ENCODE peak calls at places on chromosomes 7 and 10, in five cellular contexts. P is endodermal cell, C is mammary epithelial cell, T is left lung, Y is heart left ventricle. N is an unnamed sample.
A peak's percentile ranks its signal among the peaks of the same experiment; 100 is the strongest.

GRCh38 chr10:74799840-74800239 is 26.6 kb upstream of the KAT6B start:
- DNase-seq in T (no peak), P (no peak), C (peak; percentile 94), Y (no peak), N (no peak)

GRCh38 chr10:121596668-121597503 is 1.4 kb downstream of the FGFR2 start:
- DNase-seq in T (no peak), Y (no peak), C (peak; percentile 77), P (peak; percentile 83), N (peak; percentile 78)

GRCh38 chr7:117470777-117471176 is 9.0 kb upstream of the CFTR start:
- DNase-seq in C (no peak), Y (peak; percentile 86), P (no peak), T (no peak), N (no peak)

GRCh38 chr7:139679731-139680594 is 97.8 kb downstream of the HIPK2 start:
- DNase-seq in T (no peak), C (no peak), Y (no peak), P (no peak), N (no peak)

GRCh38 chr10:50551894-50552293 is 71.9 kb downstream of the SGMS1 start:
- DNase-seq in P (no peak), T (no peak), Y (no peak), C (no peak), N (no peak)

GRCh38 chr7:19069842-19070241 is 47.6 kb downstream of the TWIST1 start:
- DNase-seq in C (peak; percentile 4), T (no peak), P (peak; percentile 61), Y (no peak), N (no peak)

GRCh38 chr10:58747687-58748086 is 235.0 kb downstream of the BICC1 start:
- DNase-seq in P (no peak), C (no peak), Y (no peak), T (no peak), N (no peak)

GRCh38 chr7:105748701-105749100 is 127.7 kb downstream of the ATXN7L1 start:
- DNase-seq in P (peak; percentile 68), Y (no peak), C (no peak), T (no peak), N (no peak)

GRCh38 chr7:39417642-39418041 is 148.6 kb upstream of the YAE1 start:
- DNase-seq in T (no peak), Y (no peak), C (no peak), P (no peak), N (no peak)

GRCh38 chr10:122034149-122034756 is 45.3 kb downstream of the TACC2 start:
- DNase-seq in T (no peak), Y (no peak), P (no peak), C (peak; percentile 71), N (no peak)

GRCh38 chr10:29658984-29659769 is 24.4 kb upstream of the SVIL start:
- DNase-seq in T (peak; percentile 74), P (no peak), C (peak; percentile 100), Y (peak; percentile 50), N (peak; percentile 82)

GRCh38 chr10:5449823-5450222 is 37.5 kb downstream of the NET1 start:
- DNase-seq in T (no peak), P (no peak), Y (no peak), C (peak; percentile 82), N (no peak)

GRCh38 chr10:100287756-100288155 is 1.3 kb upstream of the BLOC1S2 start:
- DNase-seq in P (no peak), C (peak; percentile 54), Y (no peak), T (no peak), N (no peak)

GRCh38 chr10:9228770-9229169 is 1174.3 kb downstream of the GATA3 start:
- DNase-seq in C (peak; percentile 40), T (no peak), Y (no peak), P (no peak), N (no peak)

GRCh38 chr10:116668018-116668417 is 47.3 kb downstream of the PNLIPRP2 start:
- DNase-seq in Y (no peak), T (no peak), P (no peak), C (no peak), N (no peak)

GRCh38 chr10:59877191-59877671 is 29.1 kb downstream of the CCDC6 start:
- DNase-seq in T (no peak), P (no peak), Y (no peak), C (no peak), N (no peak)

GRCh38 chr10:3784510-3785250 is at the start of gene KLF6:
- DNase-seq in C (no peak), Y (peak; percentile 60), P (no peak), T (peak; percentile 59), N (no peak)

GRCh38 chr7:122038904-122039303 is 105.1 kb downstream of the AASS start:
- DNase-seq in Y (no peak), T (no peak), P (no peak), C (no peak), N (no peak)

GRCh38 chr7:94431620-94432295 is 37.1 kb downstream of the COL1A2 start:
- DNase-seq in Y (no peak), T (no peak), P (no peak), C (no peak), N (no peak)

GRCh38 chr10:110408943-110409342 is 88.8 kb upstream of the DUSP5 start:
- DNase-seq in P (no peak), T (no peak), Y (no peak), C (no peak), N (no peak)

GRCh38 chr7:37986780-37987380 is 66.4 kb downstream of the EPDR1 start:
- DNase-seq in T (no peak), Y (no peak), C (peak; percentile 6), P (peak; percentile 72), N (no peak)

GRCh38 chr10:52318822-52319464 is 4.9 kb downstream of the DKK1 start:
- DNase-seq in C (peak; percentile 93), T (no peak), P (no peak), Y (no peak), N (no peak)

GRCh38 chr10:77185696-77186095 is 451.9 kb downstream of the KCNMA1 start:
- DNase-seq in P (no peak), T (no peak), C (no peak), Y (no peak), N (no peak)
- TF ChIP-seq CTCF in P (no peak), T (no peak), C (no peak), Y (no peak), N (no peak)

DNA sequence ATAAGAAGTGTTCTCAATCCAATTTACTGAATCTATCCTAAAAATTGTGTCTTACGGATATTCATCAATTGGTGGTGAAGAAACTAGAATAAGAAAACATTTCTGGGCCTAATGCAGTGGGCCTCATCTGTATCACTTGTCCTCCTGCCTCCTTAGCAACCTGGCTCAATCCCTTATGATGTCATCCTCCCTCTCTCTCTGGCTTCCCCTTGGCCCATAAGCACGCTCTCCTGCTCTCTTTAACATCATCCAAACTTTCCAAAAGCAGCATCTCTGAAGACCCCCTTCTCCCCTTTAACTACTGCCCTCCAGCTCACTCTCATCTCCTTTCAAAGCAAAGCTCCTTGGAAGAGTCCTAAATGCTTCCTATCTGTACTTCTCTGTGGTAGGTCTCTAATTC is 4.7 kb upstream of the STN1 start:
- DNase-seq in Y (no peak), C (no peak), P (no peak), T (no peak), N (no peak)
- H3K27ac ChIP-seq in Y (no peak overlapping the region), C (no peak overlapping the region), P (no peak overlapping the region), T (no peak overlapping the region), N (no peak overlapping the region)

GRCh38 chr7:73304071-73304470 is 4.6 kb downstream of the NSUN5 start:
- DNase-seq in C (no peak), Y (no peak), P (no peak), T (no peak), N (no peak)

GRCh38 chr7:73308665-73309214 is at the start of gene NSUN5:
- DNase-seq in T (peak; percentile 88), C (peak; percentile 62), Y (peak; percentile 89), P (peak; percentile 96), N (peak; percentile 81)

GRCh38 chr7:73303546-73303945 is 5.1 kb downstream of the NSUN5 start:
- DNase-seq in Y (no peak), P (no peak), C (no peak), T (no peak), N (no peak)

GRCh38 chr7:73308074-73308664 is 457 bp downstream of the NSUN5 start:
- DNase-seq in C (peak; percentile 14), T (no peak), P (peak; percentile 71), Y (no peak), N (no peak)

GRCh38 chr7:73307436-73307835 is 1.2 kb downstream of the NSUN5 start:
- DNase-seq in P (no peak), C (no peak), T (no peak), Y (no peak), N (no peak)
- H3K4me3 ChIP-seq in P (peak overlapping the region; percentile 92), C (no peak overlapping the region), T (no peak overlapping the region), Y (no peak overlapping the region), N (peak overlapping the region; percentile 62)

GRCh38 chr10:24988831-24989769 is 26.9 kb downstream of the ENKUR start:
- DNase-seq in Y (no peak), C (no peak), P (no peak), T (no peak), N (no peak)

GRCh38 chr10:24991298-24991697 is 24.7 kb downstream of the ENKUR start:
- DNase-seq in C (no peak), T (no peak), P (no peak), Y (no peak), N (no peak)

GRCh38 chr10:24992512-24993133 is 23.3 kb downstream of the ENKUR start:
- DNase-seq in C (no peak), P (no peak), Y (no peak), T (no peak), N (no peak)

GRCh38 chr10:24993237-24993958 is 22.6 kb downstream of the ENKUR start:
- DNase-seq in P (no peak), Y (no peak), C (no peak), T (no peak), N (no peak)

DNA sequence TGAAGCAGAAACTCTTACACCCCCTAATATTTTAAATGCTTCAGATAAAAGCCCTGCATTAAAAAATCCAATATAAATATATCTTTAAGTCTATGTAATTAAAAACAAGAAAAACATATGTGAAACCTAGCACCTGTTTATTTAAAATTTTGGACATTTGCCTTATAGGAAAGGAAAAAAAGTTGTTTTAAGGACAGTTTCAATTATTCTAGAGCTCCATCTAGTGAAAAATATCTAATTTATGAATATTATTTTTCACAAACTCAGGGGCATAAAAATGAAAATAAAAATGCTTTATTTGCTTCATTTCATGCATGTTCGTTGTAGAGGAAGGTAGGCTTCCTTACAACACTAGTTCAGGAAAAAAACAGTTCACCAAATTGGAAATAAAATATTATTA is 26.1 kb downstream of the ENKUR start:
- DNase-seq in T (no peak), Y (no peak), C (no peak), P (no peak), N (no peak)
- TF ChIP-seq CTCF in T (no peak), Y (no peak), C (no peak), P (no peak), N (peak; percentile 66)

DNA sequence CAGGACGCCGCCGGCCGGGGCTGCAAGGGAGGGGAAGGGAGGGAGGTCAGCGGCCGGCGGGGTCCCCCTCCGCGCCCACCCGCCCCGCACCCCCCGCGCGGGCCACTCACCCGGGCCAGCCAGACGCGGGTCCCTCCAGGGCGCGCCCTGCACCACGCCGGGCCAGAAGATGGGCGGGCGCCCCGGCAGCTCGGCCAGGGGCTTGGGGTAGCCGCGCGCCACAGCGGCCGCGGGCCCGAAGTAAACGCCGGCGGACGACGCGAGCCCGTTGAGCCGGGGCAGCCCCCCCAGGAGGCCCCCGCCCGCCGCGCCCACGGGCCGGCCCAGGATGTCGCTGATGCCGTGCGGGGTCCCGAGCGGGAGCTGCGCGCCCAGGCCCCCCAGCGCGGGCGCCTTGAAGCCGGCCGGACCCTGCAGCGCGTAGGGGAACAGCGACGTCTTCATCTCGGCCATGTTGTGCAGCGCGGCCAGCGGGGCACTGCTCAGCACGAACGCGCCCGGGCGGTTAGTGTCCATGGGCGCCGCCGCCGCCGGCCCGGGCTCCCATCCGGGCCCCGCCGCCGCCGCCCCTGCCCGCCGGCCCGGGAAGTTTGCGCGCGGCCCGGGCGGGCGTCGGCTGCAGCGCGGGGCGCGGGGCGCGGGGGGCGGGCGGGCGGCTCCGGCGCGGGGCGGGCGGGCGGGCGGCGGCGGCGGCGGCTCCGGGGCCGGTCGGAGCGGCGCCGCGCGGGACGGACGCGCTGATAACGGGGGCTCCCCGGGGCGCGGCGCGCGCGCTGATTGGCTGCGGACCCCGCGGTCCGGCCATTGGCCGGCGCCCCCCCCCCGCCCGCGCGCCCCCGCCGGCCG is at the start of gene NKX6-2:
- DNase-seq in P (peak; percentile 64), C (no peak), Y (no peak), T (no peak), N (no peak)
- H3K27ac ChIP-seq in P (no peak within 1 kb of the TSS), C (no peak within 1 kb of the TSS), Y (no peak within 1 kb of the TSS), T (no peak within 1 kb of the TSS), N (no peak within 1 kb of the TSS)